ENCODE peak calls at places on chromosome 2, in five cellular contexts. L, V, Q, J and K are unnamed samples.
A peak's percentile ranks its signal among the peaks of the same experiment; 100 is the strongest.

GRCh38 chr2:112713926-112714325 is 6.9 kb upstream of the NT5DC4 start:
- DNase-seq in Q (no peak), J (no peak), L (no peak), V (no peak), K (no peak)

GRCh38 chr2:237464757-237465391 is 22.2 kb upstream of the MLPH start:
- DNase-seq in Q (peak; percentile 53), J (no peak), L (no peak), V (no peak), K (peak; percentile 25)

GRCh38 chr2:161570424-161571050 is 53.7 kb upstream of the SLC4A10 start:
- DNase-seq in J (no peak), V (no peak), L (no peak), Q (peak; percentile 3), K (no peak)

GRCh38 chr2:232411901-232412629 is 5.4 kb downstream of the ALPG start:
- DNase-seq in V (no peak), L (no peak), J (no peak), Q (no peak), K (peak; percentile 63)

GRCh38 chr2:37692731-37693130 is 21.3 kb upstream of the CDC42EP3 start:
- DNase-seq in L (no peak), J (no peak), V (no peak), Q (no peak), K (no peak)

GRCh38 chr2:85872536-85873161 is 16.1 kb downstream of the ST3GAL5 start:
- DNase-seq in Q (no peak), L (no peak), J (no peak), V (no peak), K (no peak)

GRCh38 chr2:100986157-100986556 is 15.9 kb upstream of the RPL31 start:
- DNase-seq in J (no peak), Q (no peak), V (no peak), L (no peak), K (peak; percentile 61)

GRCh38 chr2:231037731-231038482 is 584 bp downstream of the C2orf72 start:
- DNase-seq in Q (no peak), J (no peak), V (no peak), L (no peak), K (peak; percentile 49)

GRCh38 chr2:10335046-10335840 is 32.5 kb downstream of the HPCAL1 start:
- DNase-seq in Q (no peak), V (no peak), J (no peak), L (no peak), K (no peak)

GRCh38 chr2:162245737-162246136 is 2.5 kb upstream of the FAP start:
- DNase-seq in Q (peak; percentile 82), L (no peak), V (peak; percentile 87), J (no peak), K (no peak)

GRCh38 chr2:46490521-46491141 is 11.3 kb downstream of the TMEM247 start:
- DNase-seq in Q (no peak), J (peak; percentile 61), V (no peak), L (no peak), K (peak; percentile 86)

GRCh38 chr2:181066333-181066732 is 85.9 kb downstream of the UBE2E3 start:
- DNase-seq in L (no peak), Q (no peak), V (no peak), J (no peak), K (no peak)

GRCh38 chr2:233681534-233682099 is at the start of gene UGT1A7:
- DNase-seq in Q (no peak), L (no peak), J (no peak), V (no peak), K (no peak)

GRCh38 chr2:60442608-60443007 is 110.8 kb downstream of the BCL11A start:
- DNase-seq in L (no peak), J (no peak), Q (no peak), V (peak; percentile 29), K (no peak)

GRCh38 chr2:81334046-81334445 is 1029.5 kb upstream of the LRRTM1 start:
- DNase-seq in L (no peak), Q (no peak), V (no peak), J (no peak), K (no peak)

GRCh38 chr2:88831792-88832248 is 140.3 kb downstream of the RPIA start:
- DNase-seq in L (no peak), V (no peak), Q (peak; percentile 51), J (peak; percentile 51), K (no peak)

GRCh38 chr2:96934831-96935545 is 51.4 kb downstream of the FAM178B start:
- DNase-seq in J (no peak), V (no peak), L (no peak), Q (no peak), K (no peak)

GRCh38 chr2:132463719-132464118 is 47.1 kb downstream of the GPR39 start:
- DNase-seq in V (no peak), L (no peak), J (no peak), Q (no peak), K (no peak)

GRCh38 chr2:169315357-169315756 is 47.0 kb downstream of the LRP2 start:
- DNase-seq in Q (no peak), L (no peak), J (no peak), V (no peak), K (no peak)

GRCh38 chr2:27021253-27021801 is 11.4 kb upstream of the TMEM214 start:
- DNase-seq in L (no peak), J (no peak), Q (no peak), V (no peak), K (no peak)

GRCh38 chr2:224786848-224787247 is 70.7 kb upstream of the CCDC195 start:
- DNase-seq in L (no peak), J (no peak), V (no peak), Q (no peak), K (no peak)

GRCh38 chr2:168156661-168157060 is 90.7 kb downstream of the STK39 start:
- DNase-seq in L (no peak), J (peak; percentile 33), V (peak; percentile 65), Q (peak; percentile 75), K (no peak)

GRCh38 chr2:60453301-60453700 is 100.2 kb downstream of the BCL11A start:
- DNase-seq in J (no peak), Q (no peak), L (no peak), V (no peak), K (no peak)

DNA sequence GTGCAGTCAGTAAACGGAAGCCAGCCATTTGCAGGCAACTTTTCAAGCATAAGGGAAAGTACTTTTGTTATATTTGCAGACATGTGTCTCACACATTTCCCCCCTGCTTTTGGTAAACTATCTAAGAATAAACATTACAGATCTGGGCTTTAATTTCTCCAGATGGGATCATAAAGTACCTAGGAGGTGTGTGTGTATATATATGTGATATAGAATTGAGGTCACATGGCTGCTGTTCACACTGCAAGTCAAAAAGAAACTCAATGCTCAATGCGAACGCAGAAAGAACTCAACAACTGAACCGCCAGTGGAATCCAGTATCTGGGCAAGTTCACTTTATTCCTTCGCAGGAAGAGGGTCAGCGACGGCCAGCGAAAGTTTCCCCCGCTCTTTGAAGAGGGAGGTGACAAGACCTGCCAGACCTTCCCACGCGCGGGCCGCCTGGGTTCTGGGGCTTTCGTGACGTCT is 17.7 kb downstream of the POU3F3 start:
- DNase-seq in L (no peak), J (no peak), Q (no peak), V (no peak), K (no peak)
- H3K4me3 ChIP-seq in L (no peak overlapping the region), J (no peak overlapping the region), Q (no peak overlapping the region), V (no peak overlapping the region), K (no peak overlapping the region)

DNA sequence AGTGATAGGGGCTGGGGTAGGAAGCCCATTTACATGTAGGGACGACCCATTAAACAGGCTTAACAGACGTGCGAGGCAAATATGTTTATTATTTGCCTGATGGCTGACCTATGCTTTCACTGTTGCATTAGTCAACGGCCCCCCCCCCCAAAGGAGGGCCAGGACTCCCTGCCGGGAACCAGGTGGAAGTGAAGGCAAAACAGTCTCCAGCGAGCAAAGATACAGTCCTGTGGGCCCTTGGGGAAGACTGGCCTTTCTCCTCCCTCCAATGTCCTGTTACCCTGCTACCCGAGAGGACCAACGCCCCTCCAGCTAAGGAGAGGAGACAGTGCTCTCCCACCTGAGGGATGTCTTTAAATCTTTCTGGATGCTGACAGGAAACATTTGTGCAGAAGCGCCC is 136.1 kb upstream of the SIX3 start:
- DNase-seq in Q (no peak), J (no peak), V (no peak), L (no peak), K (peak; percentile 52)
- H3K4me3 ChIP-seq in Q (no peak overlapping the region), J (no peak overlapping the region), V (no peak overlapping the region), L (no peak overlapping the region), K (no peak overlapping the region)

GRCh38 chr2:134357814-134358213 is 103.9 kb downstream of the MGAT5 start:
- DNase-seq in L (no peak), V (no peak), J (no peak), Q (no peak), K (no peak)
- H3K4me3 ChIP-seq in L (no peak overlapping the region), V (no peak overlapping the region), J (no peak overlapping the region), Q (no peak overlapping the region), K (no peak overlapping the region)

DNA sequence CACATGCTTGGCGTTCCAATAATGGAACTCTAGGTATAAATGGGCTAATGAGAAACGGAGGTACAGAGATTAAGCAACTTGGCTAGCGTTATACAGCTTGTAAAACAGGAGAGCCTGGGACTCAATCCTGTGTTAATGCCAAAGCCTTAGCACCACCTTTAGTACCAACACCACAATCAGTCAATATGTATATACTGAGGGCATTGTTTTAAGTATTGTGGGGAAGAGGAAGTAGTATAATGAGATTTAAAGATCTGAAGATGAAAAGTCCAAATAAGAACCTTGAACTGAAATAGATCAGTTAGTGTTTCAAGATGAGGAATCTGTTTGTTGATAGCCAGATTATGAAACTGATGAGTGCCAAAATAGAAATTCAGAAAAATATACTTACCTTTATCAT is 8.1 kb downstream of the MARS2 start:
- DNase-seq in Q (no peak), J (no peak), L (no peak), V (no peak), K (no peak)
- H3K4me3 ChIP-seq in Q (no peak overlapping the region), J (no peak overlapping the region), L (no peak overlapping the region), V (no peak overlapping the region), K (no peak overlapping the region)

GRCh38 chr2:64330281-64330680 is 123.7 kb upstream of the LGALSL start:
- DNase-seq in L (no peak), J (no peak), Q (no peak), V (peak; percentile 26), K (no peak)
- H3K4me3 ChIP-seq in L (no peak overlapping the region), J (no peak overlapping the region), Q (no peak overlapping the region), V (peak overlapping the region; percentile 46), K (no peak overlapping the region)